ENCODE peak calls at places on chromosomes 16 and 17, in seven cellular contexts. Y, P, W, H, I, X and O are unnamed samples.

GRCh38 chr17:79007504-79008381 is 1.8 kb downstream of the CANT1 start:
- DNase-seq in Y (no peak), P (no peak), W (no peak), H (no peak), I (no peak), X (no peak), O (no peak)

GRCh38 chr17:55062921-55063320 is 94.4 kb downstream of the STXBP4 start:
- DNase-seq in Y (peak; percentile 83), P (no peak), W (peak; percentile 29), H (peak; percentile 28), I (no peak), X (no peak), O (peak; percentile 89)

GRCh38 chr16:15652293-15653001 is 2.4 kb downstream of the NDE1 start:
- DNase-seq in Y (no peak), P (no peak), W (no peak), H (no peak), I (no peak), X (no peak), O (no peak)

GRCh38 chr17:68957944-68958343 is 2.8 kb upstream of the ABCA8 start:
- DNase-seq in Y (no peak), P (no peak), W (no peak), H (no peak), I (no peak), X (no peak), O (no peak)

GRCh38 chr17:332023-332422 is 20.6 kb downstream of the RPH3AL start:
- DNase-seq in Y (no peak), P (no peak), W (no peak), H (no peak), I (no peak), X (no peak), O (no peak)

GRCh38 chr16:12087901-12088364 is 111.4 kb downstream of the SNX29 start:
- DNase-seq in Y (no peak), P (no peak), W (no peak), H (no peak), I (no peak), X (no peak), O (peak; percentile 18)

GRCh38 chr16:23286131-23286532 is 16.0 kb upstream of the SCNN1B start:
- DNase-seq in Y (peak; percentile 99), P (no peak), W (no peak), H (peak; percentile 65), I (no peak), X (no peak), O (peak; percentile 97)

GRCh38 chr16:89326721-89327120 is 109.2 kb downstream of the ZNF778 start:
- DNase-seq in Y (no peak), P (no peak), W (no peak), H (no peak), I (no peak), X (no peak), O (no peak)

GRCh38 chr17:41024702-41025101 is 2.3 kb downstream of the KRTAP1-5 start:
- DNase-seq in Y (no peak), P (no peak), W (no peak), H (no peak), I (no peak), X (no peak), O (no peak)

GRCh38 chr16:54462151-54462651 is 175.6 kb upstream of the IRX3 start:
- DNase-seq in Y (no peak), P (no peak), W (no peak), H (peak; percentile 56), I (no peak), X (no peak), O (no peak)

GRCh38 chr16:25171390-25171789 is 45.4 kb upstream of the AQP8 start:
- DNase-seq in Y (no peak), P (no peak), W (no peak), H (no peak), I (no peak), X (no peak), O (no peak)

GRCh38 chr16:58366247-58367031 is 25.8 kb upstream of the GINS3 start:
- DNase-seq in Y (peak; percentile 92), P (no peak), W (peak; percentile 40), H (peak; percentile 36), I (no peak), X (no peak), O (peak; percentile 95)

GRCh38 chr17:1000597-1001490 is 3.9 kb downstream of the TIMM22 start:
- DNase-seq in Y (peak; percentile 29), P (no peak), W (no peak), H (peak; percentile 92), I (no peak), X (no peak), O (peak; percentile 26)